ENCODE peak calls at places on chromosomes 2 and 18, in seven cellular contexts. One of them, this sample, is unnamed.

GRCh38 chr18:67359868-67360838 is 156.4 kb downstream of the DSEL start:
- DNase-seq in NCI-H2029 treated with DMSO at 0.1 percent for 48 hours: no peak
- DNase-seq in DMS 273 treated with DMSO at 0.1 percent for 48 hours: no peak
- DNase-seq in ELF-1: no peak
- DNase-seq in ureter: peak
- DNase-seq in dorsolateral prefrontal cortex: no peak
- DNase-seq in caudate nucleus: peak
- DNase-seq in this sample: no peak

GRCh38 chr2:18477333-18477732 is 83.1 kb downstream of the RDH14 start:
- DNase-seq in NCI-H2029 treated with DMSO at 0.1 percent for 48 hours: no peak
- DNase-seq in DMS 273 treated with DMSO at 0.1 percent for 48 hours: no peak
- DNase-seq in ELF-1: no peak
- DNase-seq in ureter: no peak
- DNase-seq in dorsolateral prefrontal cortex: no peak
- DNase-seq in caudate nucleus: no peak
- DNase-seq in this sample: no peak

GRCh38 chr2:10188211-10188610 is 65.7 kb downstream of the RRM2 start:
- DNase-seq in NCI-H2029 treated with DMSO at 0.1 percent for 48 hours: no peak
- DNase-seq in DMS 273 treated with DMSO at 0.1 percent for 48 hours: no peak
- DNase-seq in ELF-1: peak
- DNase-seq in ureter: no peak
- DNase-seq in dorsolateral prefrontal cortex: no peak
- DNase-seq in caudate nucleus: no peak
- DNase-seq in this sample: no peak

GRCh38 chr2:12488365-12488972 is 228.3 kb upstream of the TRIB2 start:
- DNase-seq in NCI-H2029 treated with DMSO at 0.1 percent for 48 hours: no peak
- DNase-seq in DMS 273 treated with DMSO at 0.1 percent for 48 hours: no peak
- DNase-seq in ELF-1: no peak
- DNase-seq in ureter: no peak
- DNase-seq in dorsolateral prefrontal cortex: no peak
- DNase-seq in caudate nucleus: no peak
- DNase-seq in this sample: no peak

GRCh38 chr2:143890799-143891198 is 629.1 kb downstream of the ZEB2 start:
- DNase-seq in NCI-H2029 treated with DMSO at 0.1 percent for 48 hours: no peak
- DNase-seq in DMS 273 treated with DMSO at 0.1 percent for 48 hours: no peak
- DNase-seq in ELF-1: no peak
- DNase-seq in ureter: no peak
- DNase-seq in dorsolateral prefrontal cortex: no peak
- DNase-seq in caudate nucleus: no peak
- DNase-seq in this sample: no peak

GRCh38 chr18:50947899-50948298 is 19.9 kb upstream of the ELAC1 start:
- DNase-seq in NCI-H2029 treated with DMSO at 0.1 percent for 48 hours: no peak
- DNase-seq in DMS 273 treated with DMSO at 0.1 percent for 48 hours: no peak
- DNase-seq in ELF-1: no peak
- DNase-seq in ureter: no peak
- DNase-seq in dorsolateral prefrontal cortex: no peak
- DNase-seq in caudate nucleus: no peak
- DNase-seq in this sample: no peak

GRCh38 chr2:263774-264492 is at the start of gene SH3YL1:
- DNase-seq in NCI-H2029 treated with DMSO at 0.1 percent for 48 hours: no peak
- DNase-seq in DMS 273 treated with DMSO at 0.1 percent for 48 hours: no peak
- DNase-seq in ELF-1: peak
- DNase-seq in ureter: peak
- DNase-seq in dorsolateral prefrontal cortex: peak
- DNase-seq in caudate nucleus: peak
- DNase-seq in this sample: no peak

GRCh38 chr2:177622516-177622915 is 229.9 kb downstream of the AGPS start:
- DNase-seq in NCI-H2029 treated with DMSO at 0.1 percent for 48 hours: no peak
- DNase-seq in DMS 273 treated with DMSO at 0.1 percent for 48 hours: no peak
- DNase-seq in ELF-1: no peak
- DNase-seq in ureter: no peak
- DNase-seq in dorsolateral prefrontal cortex: no peak
- DNase-seq in caudate nucleus: no peak
- DNase-seq in this sample: no peak

GRCh38 chr2:240077442-240077841 is 24.1 kb upstream of the OR6B3 start:
- DNase-seq in NCI-H2029 treated with DMSO at 0.1 percent for 48 hours: no peak
- DNase-seq in DMS 273 treated with DMSO at 0.1 percent for 48 hours: no peak
- DNase-seq in ELF-1: no peak
- DNase-seq in ureter: no peak
- DNase-seq in dorsolateral prefrontal cortex: no peak
- DNase-seq in caudate nucleus: no peak
- DNase-seq in this sample: no peak

GRCh38 chr18:57029761-57030160 is 117.1 kb upstream of the BOD1L2 start:
- DNase-seq in NCI-H2029 treated with DMSO at 0.1 percent for 48 hours: no peak
- DNase-seq in DMS 273 treated with DMSO at 0.1 percent for 48 hours: no peak
- DNase-seq in ELF-1: peak
- DNase-seq in ureter: no peak
- DNase-seq in dorsolateral prefrontal cortex: no peak
- DNase-seq in caudate nucleus: no peak
- DNase-seq in this sample: peak

GRCh38 chr2:30222636-30223360 is 8.5 kb upstream of the LBH start:
- DNase-seq in NCI-H2029 treated with DMSO at 0.1 percent for 48 hours: no peak
- DNase-seq in DMS 273 treated with DMSO at 0.1 percent for 48 hours: no peak
- DNase-seq in ELF-1: no peak
- DNase-seq in ureter: no peak
- DNase-seq in dorsolateral prefrontal cortex: no peak
- DNase-seq in caudate nucleus: no peak
- DNase-seq in this sample: no peak

GRCh38 chr2:44705356-44705755 is 236.1 kb upstream of the SIX3 start:
- DNase-seq in NCI-H2029 treated with DMSO at 0.1 percent for 48 hours: no peak
- DNase-seq in DMS 273 treated with DMSO at 0.1 percent for 48 hours: no peak
- DNase-seq in ELF-1: peak
- DNase-seq in ureter: no peak
- DNase-seq in dorsolateral prefrontal cortex: no peak
- DNase-seq in caudate nucleus: no peak
- DNase-seq in this sample: no peak

GRCh38 chr2:162840598-162841246 is 2.2 kb upstream of the KCNH7 start:
- DNase-seq in NCI-H2029 treated with DMSO at 0.1 percent for 48 hours: no peak
- DNase-seq in DMS 273 treated with DMSO at 0.1 percent for 48 hours: peak
- DNase-seq in ELF-1: peak
- DNase-seq in ureter: no peak
- DNase-seq in dorsolateral prefrontal cortex: peak
- DNase-seq in caudate nucleus: peak
- DNase-seq in this sample: no peak

GRCh38 chr2:39567507-39567906 is 98.2 kb upstream of the TMEM178A start:
- DNase-seq in NCI-H2029 treated with DMSO at 0.1 percent for 48 hours: no peak
- DNase-seq in DMS 273 treated with DMSO at 0.1 percent for 48 hours: no peak
- DNase-seq in ELF-1: no peak
- DNase-seq in ureter: no peak
- DNase-seq in dorsolateral prefrontal cortex: no peak
- DNase-seq in caudate nucleus: no peak
- DNase-seq in this sample: no peak

GRCh38 chr2:231099918-231100317 is 24.9 kb downstream of the HTR2B start:
- DNase-seq in NCI-H2029 treated with DMSO at 0.1 percent for 48 hours: no peak
- DNase-seq in DMS 273 treated with DMSO at 0.1 percent for 48 hours: no peak
- DNase-seq in ELF-1: peak
- DNase-seq in ureter: no peak
- DNase-seq in dorsolateral prefrontal cortex: no peak
- DNase-seq in caudate nucleus: no peak
- DNase-seq in this sample: no peak

GRCh38 chr2:236939751-236940229 is 145.9 kb upstream of the COPS8 start:
- DNase-seq in NCI-H2029 treated with DMSO at 0.1 percent for 48 hours: no peak
- DNase-seq in DMS 273 treated with DMSO at 0.1 percent for 48 hours: peak
- DNase-seq in ELF-1: peak
- DNase-seq in ureter: no peak
- DNase-seq in dorsolateral prefrontal cortex: peak
- DNase-seq in caudate nucleus: peak
- DNase-seq in this sample: no peak

GRCh38 chr2:66437055-66437454 is 2.1 kb downstream of the MEIS1 start:
- DNase-seq in NCI-H2029 treated with DMSO at 0.1 percent for 48 hours: no peak
- DNase-seq in DMS 273 treated with DMSO at 0.1 percent for 48 hours: no peak
- DNase-seq in ELF-1: no peak
- DNase-seq in ureter: no peak
- DNase-seq in dorsolateral prefrontal cortex: no peak
- DNase-seq in caudate nucleus: no peak
- DNase-seq in this sample: no peak

GRCh38 chr2:231717281-231718180 is 9.2 kb downstream of the PTMA start:
- DNase-seq in NCI-H2029 treated with DMSO at 0.1 percent for 48 hours: no peak
- DNase-seq in DMS 273 treated with DMSO at 0.1 percent for 48 hours: no peak
- DNase-seq in ELF-1: peak
- DNase-seq in ureter: peak
- DNase-seq in dorsolateral prefrontal cortex: no peak
- DNase-seq in caudate nucleus: no peak
- DNase-seq in this sample: no peak

GRCh38 chr2:16012626-16013501 is 72.5 kb downstream of the MYCN start:
- DNase-seq in NCI-H2029 treated with DMSO at 0.1 percent for 48 hours: no peak
- DNase-seq in DMS 273 treated with DMSO at 0.1 percent for 48 hours: peak
- DNase-seq in ELF-1: peak
- DNase-seq in ureter: peak
- DNase-seq in dorsolateral prefrontal cortex: peak
- DNase-seq in caudate nucleus: no peak
- DNase-seq in this sample: no peak

GRCh38 chr2:65587779-65588178 is 155.4 kb upstream of the SPRED2 start:
- DNase-seq in NCI-H2029 treated with DMSO at 0.1 percent for 48 hours: no peak
- DNase-seq in DMS 273 treated with DMSO at 0.1 percent for 48 hours: no peak
- DNase-seq in ELF-1: no peak
- DNase-seq in ureter: no peak
- DNase-seq in dorsolateral prefrontal cortex: no peak
- DNase-seq in caudate nucleus: no peak
- DNase-seq in this sample: no peak

GRCh38 chr2:205930209-205930608 is 155.8 kb downstream of the INO80D start:
- DNase-seq in NCI-H2029 treated with DMSO at 0.1 percent for 48 hours: no peak
- DNase-seq in DMS 273 treated with DMSO at 0.1 percent for 48 hours: no peak
- DNase-seq in ELF-1: no peak
- DNase-seq in ureter: no peak
- DNase-seq in dorsolateral prefrontal cortex: no peak
- DNase-seq in caudate nucleus: no peak
- DNase-seq in this sample: no peak

GRCh38 chr2:9638532-9638931 is 7.7 kb upstream of the YWHAQ start:
- DNase-seq in NCI-H2029 treated with DMSO at 0.1 percent for 48 hours: no peak
- DNase-seq in DMS 273 treated with DMSO at 0.1 percent for 48 hours: no peak
- DNase-seq in ELF-1: peak
- DNase-seq in ureter: peak
- DNase-seq in dorsolateral prefrontal cortex: no peak
- DNase-seq in caudate nucleus: peak
- DNase-seq in this sample: no peak

GRCh38 chr2:17979707-17980106 is 101.2 kb downstream of the KCNS3 start:
- DNase-seq in NCI-H2029 treated with DMSO at 0.1 percent for 48 hours: no peak
- DNase-seq in DMS 273 treated with DMSO at 0.1 percent for 48 hours: no peak
- DNase-seq in ELF-1: no peak
- DNase-seq in ureter: no peak
- DNase-seq in dorsolateral prefrontal cortex: no peak
- DNase-seq in caudate nucleus: no peak
- DNase-seq in this sample: no peak

GRCh38 chr2:55751966-55752365 is 58.3 kb upstream of the PNPT1 start:
- DNase-seq in NCI-H2029 treated with DMSO at 0.1 percent for 48 hours: no peak
- DNase-seq in DMS 273 treated with DMSO at 0.1 percent for 48 hours: no peak
- DNase-seq in ELF-1: no peak
- DNase-seq in ureter: no peak
- DNase-seq in dorsolateral prefrontal cortex: no peak
- DNase-seq in caudate nucleus: no peak
- DNase-seq in this sample: no peak

GRCh38 chr2:9057939-9058761 is 54.7 kb upstream of the MBOAT2 start:
- DNase-seq in NCI-H2029 treated with DMSO at 0.1 percent for 48 hours: no peak
- DNase-seq in DMS 273 treated with DMSO at 0.1 percent for 48 hours: no peak
- DNase-seq in ELF-1: peak
- DNase-seq in ureter: no peak
- DNase-seq in dorsolateral prefrontal cortex: no peak
- DNase-seq in caudate nucleus: no peak
- DNase-seq in this sample: no peak

GRCh38 chr2:72943540-72944395 is 26.4 kb downstream of the EMX1 start:
- DNase-seq in NCI-H2029 treated with DMSO at 0.1 percent for 48 hours: no peak
- DNase-seq in DMS 273 treated with DMSO at 0.1 percent for 48 hours: no peak
- DNase-seq in ELF-1: no peak
- DNase-seq in ureter: no peak
- DNase-seq in dorsolateral prefrontal cortex: no peak
- DNase-seq in caudate nucleus: no peak
- DNase-seq in this sample: no peak

GRCh38 chr2:232323328-232323650 is 55.3 kb upstream of the ALPP start:
- DNase-seq in NCI-H2029 treated with DMSO at 0.1 percent for 48 hours: no peak
- DNase-seq in DMS 273 treated with DMSO at 0.1 percent for 48 hours: no peak
- DNase-seq in ELF-1: no peak
- DNase-seq in ureter: no peak
- DNase-seq in dorsolateral prefrontal cortex: no peak
- DNase-seq in caudate nucleus: no peak
- DNase-seq in this sample: no peak

GRCh38 chr2:162058973-162059668 is 14.9 kb downstream of the DPP4 start:
- DNase-seq in NCI-H2029 treated with DMSO at 0.1 percent for 48 hours: no peak
- DNase-seq in DMS 273 treated with DMSO at 0.1 percent for 48 hours: no peak
- DNase-seq in ELF-1: no peak
- DNase-seq in ureter: no peak
- DNase-seq in dorsolateral prefrontal cortex: no peak
- DNase-seq in caudate nucleus: no peak
- DNase-seq in this sample: no peak

GRCh38 chr18:27954226-27954625 is 222.7 kb downstream of the CDH2 start:
- DNase-seq in NCI-H2029 treated with DMSO at 0.1 percent for 48 hours: no peak
- DNase-seq in DMS 273 treated with DMSO at 0.1 percent for 48 hours: peak
- DNase-seq in ELF-1: peak
- DNase-seq in ureter: no peak
- DNase-seq in dorsolateral prefrontal cortex: no peak
- DNase-seq in caudate nucleus: no peak
- DNase-seq in this sample: no peak

GRCh38 chr2:149741646-149742045 is 154.1 kb upstream of the MMADHC start:
- DNase-seq in NCI-H2029 treated with DMSO at 0.1 percent for 48 hours: no peak
- DNase-seq in DMS 273 treated with DMSO at 0.1 percent for 48 hours: no peak
- DNase-seq in ELF-1: no peak
- DNase-seq in ureter: no peak
- DNase-seq in dorsolateral prefrontal cortex: no peak
- DNase-seq in caudate nucleus: no peak
- DNase-seq in this sample: no peak

GRCh38 chr2:176652300-176653182 is 383.3 kb downstream of the MTX2 start:
- DNase-seq in NCI-H2029 treated with DMSO at 0.1 percent for 48 hours: peak
- DNase-seq in DMS 273 treated with DMSO at 0.1 percent for 48 hours: peak
- DNase-seq in ELF-1: peak
- DNase-seq in ureter: no peak
- DNase-seq in dorsolateral prefrontal cortex: peak
- DNase-seq in caudate nucleus: no peak
- DNase-seq in this sample: no peak

GRCh38 chr2:205850172-205850571 is 167.9 kb downstream of the NRP2 start:
- DNase-seq in NCI-H2029 treated with DMSO at 0.1 percent for 48 hours: no peak
- DNase-seq in DMS 273 treated with DMSO at 0.1 percent for 48 hours: no peak
- DNase-seq in ELF-1: peak
- DNase-seq in ureter: no peak
- DNase-seq in dorsolateral prefrontal cortex: no peak
- DNase-seq in caudate nucleus: no peak
- DNase-seq in this sample: no peak

GRCh38 chr18:59733411-59733810 is 36.2 kb upstream of the CCBE1 start:
- DNase-seq in NCI-H2029 treated with DMSO at 0.1 percent for 48 hours: no peak
- DNase-seq in DMS 273 treated with DMSO at 0.1 percent for 48 hours: no peak
- DNase-seq in ELF-1: no peak
- DNase-seq in ureter: no peak
- DNase-seq in dorsolateral prefrontal cortex: no peak
- DNase-seq in caudate nucleus: no peak
- DNase-seq in this sample: no peak

GRCh38 chr2:169891593-169892298 is 64.5 kb downstream of the UBR3 start:
- DNase-seq in NCI-H2029 treated with DMSO at 0.1 percent for 48 hours: peak
- DNase-seq in DMS 273 treated with DMSO at 0.1 percent for 48 hours: no peak
- DNase-seq in ELF-1: no peak
- DNase-seq in ureter: no peak
- DNase-seq in dorsolateral prefrontal cortex: no peak
- DNase-seq in caudate nucleus: no peak
- DNase-seq in this sample: no peak

GRCh38 chr2:130376433-130377293 is 20.8 kb downstream of the PTPN18 start:
- DNase-seq in NCI-H2029 treated with DMSO at 0.1 percent for 48 hours: no peak
- DNase-seq in DMS 273 treated with DMSO at 0.1 percent for 48 hours: no peak
- DNase-seq in ELF-1: no peak
- DNase-seq in ureter: no peak
- DNase-seq in dorsolateral prefrontal cortex: no peak
- DNase-seq in caudate nucleus: no peak
- DNase-seq in this sample: no peak

GRCh38 chr2:45734952-45735351 is 83.5 kb downstream of the PRKCE start:
- DNase-seq in NCI-H2029 treated with DMSO at 0.1 percent for 48 hours: no peak
- DNase-seq in DMS 273 treated with DMSO at 0.1 percent for 48 hours: no peak
- DNase-seq in ELF-1: no peak
- DNase-seq in ureter: no peak
- DNase-seq in dorsolateral prefrontal cortex: no peak
- DNase-seq in caudate nucleus: no peak
- DNase-seq in this sample: no peak

GRCh38 chr2:150013011-150013410 is 425.4 kb upstream of the MMADHC start:
- DNase-seq in NCI-H2029 treated with DMSO at 0.1 percent for 48 hours: no peak
- DNase-seq in DMS 273 treated with DMSO at 0.1 percent for 48 hours: peak
- DNase-seq in ELF-1: no peak
- DNase-seq in ureter: no peak
- DNase-seq in dorsolateral prefrontal cortex: no peak
- DNase-seq in caudate nucleus: no peak
- DNase-seq in this sample: no peak

GRCh38 chr2:60385648-60386047 is 167.8 kb downstream of the BCL11A start:
- DNase-seq in NCI-H2029 treated with DMSO at 0.1 percent for 48 hours: no peak
- DNase-seq in DMS 273 treated with DMSO at 0.1 percent for 48 hours: no peak
- DNase-seq in ELF-1: no peak
- DNase-seq in ureter: no peak
- DNase-seq in dorsolateral prefrontal cortex: no peak
- DNase-seq in caudate nucleus: no peak
- DNase-seq in this sample: no peak

This sample was measured in D721Med.